ENCODE peak calls at places on chromosomes 3 and 15, in eight cellular contexts. G, B, T, Y, X, C, Z and U are unnamed samples.
A peak's percentile ranks its signal among the peaks of the same experiment; 100 is the strongest.

GRCh38 chr3:195077611-195078540 is 193.1 kb downstream of the XXYLT1 start:
- DNase-seq in G (no peak), B (no peak), T (no peak), Y (no peak), X (no peak), C (no peak), Z (no peak), U (no peak)

GRCh38 chr3:194128202-194128907 is 7.6 kb upstream of the HES1 start:
- DNase-seq in G (no peak), B (no peak), T (no peak), Y (no peak), X (no peak), C (no peak), Z (no peak), U (no peak)

GRCh38 chr3:161854232-161854771 is 357.7 kb downstream of the OTOL1 start:
- DNase-seq in G (no peak), B (peak; percentile 35), T (peak; percentile 68), Y (peak; percentile 6), X (no peak), C (peak; percentile 21), Z (no peak), U (peak; percentile 9)

GRCh38 chr15:93948728-93949127 is 282.6 kb upstream of the MCTP2 start:
- DNase-seq in G (no peak), B (no peak), T (no peak), Y (no peak), X (no peak), C (no peak), Z (no peak), U (no peak)

GRCh38 chr3:39531681-39532080 is 64.2 kb downstream of the MOBP start:
- DNase-seq in G (no peak), B (no peak), T (no peak), Y (peak; percentile 1), X (no peak), C (peak; percentile 24), Z (no peak), U (no peak)

GRCh38 chr3:185216587-185216918 is 37.3 kb downstream of the EHHADH start:
- DNase-seq in G (no peak), B (no peak), T (peak; percentile 52), Y (no peak), X (no peak), C (no peak), Z (no peak), U (peak; percentile 24)

GRCh38 chr3:195081242-195081963 is 189.6 kb downstream of the XXYLT1 start:
- DNase-seq in G (no peak), B (no peak), T (no peak), Y (no peak), X (no peak), C (no peak), Z (no peak), U (peak; percentile 60)

GRCh38 chr3:173708191-173708590 is 310.6 kb downstream of the NLGN1 start:
- DNase-seq in G (no peak), B (no peak), T (peak; percentile 17), Y (no peak), X (no peak), C (no peak), Z (no peak), U (no peak)

GRCh38 chr3:126119008-126119675 is 35.2 kb upstream of the SLC41A3 start:
- DNase-seq in G (no peak), B (no peak), T (no peak), Y (no peak), X (no peak), C (no peak), Z (peak; percentile 27), U (no peak)

GRCh38 chr3:70856414-70857162 is 544.1 kb upstream of the MDFIC2 start:
- DNase-seq in G (no peak), B (no peak), T (no peak), Y (no peak), X (no peak), C (peak; percentile 79), Z (no peak), U (peak; percentile 40)

GRCh38 chr3:196322-197153 is at the start of gene CHL1:
- DNase-seq in G (no peak), B (peak; percentile 70), T (peak; percentile 48), Y (no peak), X (no peak), C (no peak), Z (no peak), U (no peak)

GRCh38 chr3:115085197-115085865 is 61.8 kb downstream of the ZBTB20 start:
- DNase-seq in G (no peak), B (no peak), T (peak; percentile 57), Y (no peak), X (no peak), C (no peak), Z (no peak), U (no peak)

GRCh38 chr15:41585140-41586047 is 26.4 kb downstream of the TYRO3 start:
- DNase-seq in G (peak; percentile 5), B (peak; percentile 42), T (peak; percentile 83), Y (peak; percentile 31), X (peak; percentile 25), C (peak; percentile 66), Z (peak; percentile 46), U (peak; percentile 59)

GRCh38 chr15:55108858-55109518 is 87.8 kb downstream of the RSL24D1 start:
- DNase-seq in G (no peak), B (peak; percentile 84), T (peak; percentile 77), Y (no peak), X (peak; percentile 44), C (peak; percentile 7), Z (peak; percentile 72), U (peak; percentile 14)

GRCh38 chr3:173397161-173398110 is at the start of gene NLGN1:
- DNase-seq in G (no peak), B (peak; percentile 80), T (peak; percentile 82), Y (peak; percentile 62), X (no peak), C (peak; percentile 80), Z (no peak), U (peak; percentile 57)

GRCh38 chr15:87556886-87557285 is 699.7 kb downstream of the NTRK3 start:
- DNase-seq in G (no peak), B (no peak), T (no peak), Y (no peak), X (no peak), C (no peak), Z (no peak), U (no peak)

GRCh38 chr3:49900491-49901153 is 3.1 kb downstream of the MST1R start:
- DNase-seq in G (no peak), B (no peak), T (peak; percentile 30), Y (no peak), X (no peak), C (peak; percentile 72), Z (no peak), U (peak; percentile 70)

GRCh38 chr3:7574435-7574834 is 713.5 kb downstream of the GRM7 start:
- DNase-seq in G (no peak), B (no peak), T (no peak), Y (no peak), X (no peak), C (no peak), Z (no peak), U (no peak)

GRCh38 chr3:18735013-18735412 is 309.9 kb upstream of the SATB1 start:
- DNase-seq in G (no peak), B (no peak), T (no peak), Y (no peak), X (no peak), C (no peak), Z (no peak), U (no peak)

GRCh38 chr3:194879126-194879887 is 193.6 kb downstream of the FAM43A start:
- DNase-seq in G (no peak), B (no peak), T (no peak), Y (no peak), X (no peak), C (no peak), Z (no peak), U (no peak)

GRCh38 chr15:60798821-60799220 is 319.9 kb upstream of the ICE2 start:
- DNase-seq in G (no peak), B (no peak), T (no peak), Y (peak; percentile 48), X (no peak), C (peak; percentile 49), Z (no peak), U (peak; percentile 4)

GRCh38 chr15:66567897-66568296 is 2.1 kb upstream of the LCTL start:
- DNase-seq in G (no peak), B (no peak), T (no peak), Y (no peak), X (no peak), C (no peak), Z (no peak), U (no peak)

GRCh38 chr3:52132930-52133329 is 21.3 kb downstream of the POC1A start:
- DNase-seq in G (no peak), B (no peak), T (no peak), Y (no peak), X (no peak), C (no peak), Z (no peak), U (no peak)